ENCODE peak calls at places on chromosomes 16 and 17, in eight cellular contexts. U is left ventricle myocardium inferior; V is tibial artery; S is T-helper 9 cell; F is stimulated activated CD4-positive, alpha-beta T cell treated with anti-CD3 and anti-CD28 coated beads, Interleukin-4, amount 100 ng/mL, for 24 hours; M is DMS153; D is activated T-cell treated with anti-CD3 and anti-CD28 coated beads, Interleukin-2, amount 50 U/mL, for 4 hours; L is M059J. X is an unnamed sample.
A peak's percentile ranks its signal among the peaks of the same experiment; 100 is the strongest.

GRCh38 chr16:81810361-81810760 is 31.3 kb downstream of the PLCG2 start:
- DNase-seq in U (no peak), V (no peak), S (no peak), F (no peak), M (no peak), D (no peak), L (no peak), X (no peak)

GRCh38 chr16:13919683-13920509 is at the start of gene ERCC4:
- DNase-seq in U (peak; percentile 100), V (peak; percentile 100), S (peak; percentile 99), F (peak; percentile 99), M (peak; percentile 99), D (peak; percentile 98), L (peak; percentile 99), X (peak; percentile 100)

GRCh38 chr17:17041018-17041521 is 1.2 kb upstream of the MPRIP start:
- DNase-seq in U (no peak), V (peak; percentile 20), S (no peak), F (no peak), M (no peak), D (no peak), L (peak; percentile 77), X (no peak)

GRCh38 chr16:86576591-86577313 is 1.6 kb upstream of the FOXL1 start:
- DNase-seq in U (no peak), V (no peak), S (no peak), F (no peak), M (peak; percentile 31), D (no peak), L (peak; percentile 33), X (no peak)

GRCh38 chr17:496761-497586 is 144.4 kb upstream of the RPH3AL start:
- DNase-seq in U (no peak), V (no peak), S (no peak), F (no peak), M (no peak), D (no peak), L (peak; percentile 30), X (no peak)

GRCh38 chr17:10243905-10244844 is 45.8 kb upstream of the GAS7 start:
- DNase-seq in U (no peak), V (no peak), S (no peak), F (no peak), M (no peak), D (no peak), L (peak; percentile 28), X (no peak)

GRCh38 chr17:47267354-47267828 is 13.8 kb downstream of the ITGB3 start:
- DNase-seq in U (no peak), V (no peak), S (no peak), F (no peak), M (no peak), D (no peak), L (peak; percentile 98), X (no peak)

GRCh38 chr17:28317965-28318758 is 838 bp upstream of the TMEM97 start:
- DNase-seq in U (no peak), V (no peak), S (no peak), F (no peak), M (no peak), D (no peak), L (no peak), X (no peak)

GRCh38 chr16:88650749-88651275 is at the start of gene CYBA:
- DNase-seq in U (peak; percentile 82), V (peak; percentile 70), S (peak; percentile 71), F (peak; percentile 75), M (peak; percentile 39), D (peak; percentile 68), L (no peak), X (peak; percentile 78)

GRCh38 chr17:9875441-9875840 is 29.6 kb downstream of the RCVRN start:
- DNase-seq in U (no peak), V (no peak), S (no peak), F (no peak), M (no peak), D (no peak), L (peak; percentile 71), X (no peak)

GRCh38 chr17:50986989-50987660 is 121.0 kb upstream of the TOB1 start:
- DNase-seq in U (no peak), V (no peak), S (no peak), F (no peak), M (no peak), D (no peak), L (peak; percentile 68), X (no peak)

GRCh38 chr16:49652441-49653175 is 203.3 kb downstream of the ZNF423 start:
- DNase-seq in U (peak; percentile 67), V (peak; percentile 70), S (no peak), F (no peak), M (no peak), D (no peak), L (no peak), X (peak; percentile 78)

GRCh38 chr16:75679366-75679765 is 2.6 kb upstream of the CPHXL2 start:
- DNase-seq in U (no peak), V (no peak), S (no peak), F (no peak), M (no peak), D (no peak), L (no peak), X (no peak)

GRCh38 chr16:75506567-75506966 is 11.3 kb upstream of the CHST6 start:
- DNase-seq in U (no peak), V (peak; percentile 82), S (no peak), F (no peak), M (peak; percentile 14), D (no peak), L (peak; percentile 82), X (peak; percentile 64)

GRCh38 chr16:31130899-31131298 is 4.6 kb downstream of the PRSS8 start:
- DNase-seq in U (no peak), V (no peak), S (no peak), F (no peak), M (peak; percentile 24), D (no peak), L (no peak), X (no peak)

GRCh38 chr16:19886061-19886792 is 1.6 kb upstream of the GPRC5B start:
- DNase-seq in U (peak; percentile 76), V (peak; percentile 72), S (peak; percentile 74), F (peak; percentile 88), M (peak; percentile 21), D (peak; percentile 76), L (peak; percentile 58), X (peak; percentile 77)

GRCh38 chr17:27746881-27747280 is 53.4 kb downstream of the NOS2 start:
- DNase-seq in U (no peak), V (no peak), S (no peak), F (no peak), M (no peak), D (no peak), L (no peak), X (no peak)

GRCh38 chr16:65373095-65373494 is 251.2 kb upstream of the CDH11 start:
- DNase-seq in U (no peak), V (no peak), S (no peak), F (no peak), M (no peak), D (no peak), L (no peak), X (no peak)

GRCh38 chr16:1553976-1554825 is 20.7 kb downstream of the TMEM204 start:
- DNase-seq in U (no peak), V (no peak), S (no peak), F (no peak), M (no peak), D (no peak), L (no peak), X (no peak)

GRCh38 chr16:85675528-85675927 is 13.2 kb downstream of the GINS2 start:
- DNase-seq in U (no peak), V (no peak), S (no peak), F (no peak), M (peak; percentile 9), D (no peak), L (peak; percentile 35), X (no peak)

GRCh38 chr17:1647802-1648581 is 1.7 kb downstream of the RILP start:
- DNase-seq in U (peak; percentile 58), V (peak; percentile 47), S (no peak), F (no peak), M (no peak), D (no peak), L (no peak), X (no peak)

GRCh38 chr17:41966453-41967140 is at the start of gene CNP:
- DNase-seq in U (peak; percentile 94), V (peak; percentile 92), S (peak; percentile 88), F (peak; percentile 90), M (peak; percentile 84), D (peak; percentile 89), L (peak; percentile 86), X (peak; percentile 93)

GRCh38 chr16:4904108-4904941 is 32.6 kb downstream of the PPL start:
- DNase-seq in U (no peak), V (no peak), S (no peak), F (no peak), M (no peak), D (no peak), L (no peak), X (no peak)

GRCh38 chr17:77441130-77441920 is 300.6 kb downstream of the SEC14L1 start:
- DNase-seq in U (no peak), V (no peak), S (peak; percentile 64), F (peak; percentile 85), M (peak; percentile 48), D (peak; percentile 59), L (no peak), X (peak; percentile 22)